ENCODE peak calls at places on chromosomes 4 and X, in seven cellular contexts. One of them, this sample, is unnamed.

GRCh38 chrX:149830192-149830873 is 48.6 kb downstream of the MAGEA9 start:
- DNase-seq in CD8-positive, alpha-beta memory T cell: peak; percentile 40
- DNase-seq in adipocyte: peak; percentile 60
- DNase-seq in psoas muscle: no peak
- DNase-seq in fibroblast of the aortic adventitia: peak; percentile 33
- DNase-seq in heart left ventricle: no peak
- DNase-seq in effector memory CD4-positive, alpha-beta T cell: peak; percentile 4
- DNase-seq in this sample: no peak

GRCh38 chrX:41478397-41478911 is 31.3 kb downstream of the NYX start:
- DNase-seq in fibroblast of the aortic adventitia: no peak
- DNase-seq in CD8-positive, alpha-beta memory T cell: no peak
- DNase-seq in effector memory CD4-positive, alpha-beta T cell: no peak
- DNase-seq in heart left ventricle: no peak
- DNase-seq in psoas muscle: no peak
- DNase-seq in adipocyte: no peak
- DNase-seq in this sample: no peak

GRCh38 chrX:40144576-40144975 is 46.8 kb upstream of the BCOR start:
- DNase-seq in effector memory CD4-positive, alpha-beta T cell: no peak
- DNase-seq in psoas muscle: no peak
- DNase-seq in heart left ventricle: no peak
- DNase-seq in adipocyte: no peak
- DNase-seq in CD8-positive, alpha-beta memory T cell: no peak
- DNase-seq in fibroblast of the aortic adventitia: no peak
- DNase-seq in this sample: no peak

GRCh38 chrX:9955506-9955905 is 11.7 kb upstream of the CLDN34 start:
- DNase-seq in psoas muscle: no peak
- DNase-seq in CD8-positive, alpha-beta memory T cell: no peak
- DNase-seq in heart left ventricle: no peak
- DNase-seq in fibroblast of the aortic adventitia: peak; percentile 47
- DNase-seq in effector memory CD4-positive, alpha-beta T cell: no peak
- DNase-seq in adipocyte: peak; percentile 70
- DNase-seq in this sample: no peak

GRCh38 chr4:38185406-38185805 is 225.2 kb downstream of the PTTG2 start:
- DNase-seq in CD8-positive, alpha-beta memory T cell: no peak
- DNase-seq in heart left ventricle: no peak
- DNase-seq in adipocyte: no peak
- DNase-seq in fibroblast of the aortic adventitia: no peak
- DNase-seq in psoas muscle: no peak
- DNase-seq in effector memory CD4-positive, alpha-beta T cell: no peak
- DNase-seq in this sample: no peak

GRCh38 chr4:110164251-110164650 is 34.2 kb downstream of the ELOVL6 start:
- DNase-seq in adipocyte: peak; percentile 45
- DNase-seq in fibroblast of the aortic adventitia: peak; percentile 40
- DNase-seq in psoas muscle: no peak
- DNase-seq in CD8-positive, alpha-beta memory T cell: no peak
- DNase-seq in heart left ventricle: no peak
- DNase-seq in effector memory CD4-positive, alpha-beta T cell: no peak
- DNase-seq in this sample: no peak

GRCh38 chrX:133983974-133984578 is 1.3 kb downstream of the GPC3 start:
- DNase-seq in effector memory CD4-positive, alpha-beta T cell: no peak
- DNase-seq in fibroblast of the aortic adventitia: no peak
- DNase-seq in CD8-positive, alpha-beta memory T cell: no peak
- DNase-seq in adipocyte: no peak
- DNase-seq in psoas muscle: no peak
- DNase-seq in heart left ventricle: no peak
- DNase-seq in this sample: no peak

GRCh38 chr4:182496392-182496791 is 253.2 kb downstream of the TENM3 start:
- DNase-seq in CD8-positive, alpha-beta memory T cell: no peak
- DNase-seq in heart left ventricle: no peak
- DNase-seq in effector memory CD4-positive, alpha-beta T cell: no peak
- DNase-seq in adipocyte: no peak
- DNase-seq in fibroblast of the aortic adventitia: no peak
- DNase-seq in psoas muscle: no peak
- DNase-seq in this sample: no peak

GRCh38 chr4:134708616-134709015 is 507.0 kb upstream of the PABPC4L start:
- DNase-seq in adipocyte: no peak
- DNase-seq in fibroblast of the aortic adventitia: no peak
- DNase-seq in CD8-positive, alpha-beta memory T cell: no peak
- DNase-seq in psoas muscle: no peak
- DNase-seq in heart left ventricle: no peak
- DNase-seq in effector memory CD4-positive, alpha-beta T cell: no peak
- DNase-seq in this sample: no peak

GRCh38 chr4:139247241-139247640 is 32.8 kb downstream of the MGARP start:
- DNase-seq in fibroblast of the aortic adventitia: peak; percentile 22
- DNase-seq in adipocyte: no peak
- DNase-seq in heart left ventricle: no peak
- DNase-seq in effector memory CD4-positive, alpha-beta T cell: no peak
- DNase-seq in psoas muscle: no peak
- DNase-seq in CD8-positive, alpha-beta memory T cell: no peak
- DNase-seq in this sample: no peak

GRCh38 chr4:15930314-15930713 is 8.2 kb downstream of the FGFBP1 start:
- DNase-seq in adipocyte: no peak
- DNase-seq in fibroblast of the aortic adventitia: peak; percentile 41
- DNase-seq in effector memory CD4-positive, alpha-beta T cell: no peak
- DNase-seq in CD8-positive, alpha-beta memory T cell: no peak
- DNase-seq in psoas muscle: peak; percentile 27
- DNase-seq in heart left ventricle: no peak
- DNase-seq in this sample: no peak

GRCh38 chrX:11429543-11430085 is 136.4 kb downstream of the AMELX start:
- DNase-seq in fibroblast of the aortic adventitia: no peak
- DNase-seq in effector memory CD4-positive, alpha-beta T cell: no peak
- DNase-seq in adipocyte: no peak
- DNase-seq in psoas muscle: no peak
- DNase-seq in CD8-positive, alpha-beta memory T cell: no peak
- DNase-seq in heart left ventricle: no peak
- DNase-seq in this sample: no peak

GRCh38 chr4:174611792-174612191 is 89.5 kb upstream of the HPGD start:
- DNase-seq in heart left ventricle: no peak
- DNase-seq in psoas muscle: no peak
- DNase-seq in fibroblast of the aortic adventitia: no peak
- DNase-seq in adipocyte: no peak
- DNase-seq in CD8-positive, alpha-beta memory T cell: no peak
- DNase-seq in effector memory CD4-positive, alpha-beta T cell: no peak
- DNase-seq in this sample: no peak

GRCh38 chr4:49044270-49044669 is 58.2 kb downstream of the CWH43 start:
- DNase-seq in heart left ventricle: no peak
- DNase-seq in effector memory CD4-positive, alpha-beta T cell: no peak
- DNase-seq in fibroblast of the aortic adventitia: no peak
- DNase-seq in CD8-positive, alpha-beta memory T cell: no peak
- DNase-seq in adipocyte: no peak
- DNase-seq in psoas muscle: no peak
- DNase-seq in this sample: no peak

GRCh38 chr4:1012031-1012739 is 759 bp downstream of the FGFRL1 start:
- DNase-seq in psoas muscle: peak; percentile 44
- DNase-seq in effector memory CD4-positive, alpha-beta T cell: peak; percentile 20
- DNase-seq in fibroblast of the aortic adventitia: no peak
- DNase-seq in CD8-positive, alpha-beta memory T cell: peak; percentile 33
- DNase-seq in adipocyte: peak; percentile 63
- DNase-seq in heart left ventricle: no peak
- DNase-seq in this sample: peak; percentile 67

GRCh38 chrX:12974217-12974796 is 603 bp upstream of the TMSB4X start:
- DNase-seq in CD8-positive, alpha-beta memory T cell: no peak
- DNase-seq in heart left ventricle: peak; percentile 81
- DNase-seq in adipocyte: peak; percentile 80
- DNase-seq in fibroblast of the aortic adventitia: peak; percentile 83
- DNase-seq in effector memory CD4-positive, alpha-beta T cell: no peak
- DNase-seq in psoas muscle: peak; percentile 66
- DNase-seq in this sample: peak; percentile 74

GRCh38 chrX:31445542-31445941 is 373.7 kb upstream of the FTHL17 start:
- DNase-seq in effector memory CD4-positive, alpha-beta T cell: no peak
- DNase-seq in CD8-positive, alpha-beta memory T cell: no peak
- DNase-seq in adipocyte: no peak
- DNase-seq in fibroblast of the aortic adventitia: no peak
- DNase-seq in psoas muscle: no peak
- DNase-seq in heart left ventricle: no peak
- DNase-seq in this sample: no peak

GRCh38 chr4:145609494-145610427 is 9.4 kb upstream of the MMAA start:
- DNase-seq in psoas muscle: peak; percentile 24
- DNase-seq in fibroblast of the aortic adventitia: peak; percentile 87
- DNase-seq in adipocyte: peak; percentile 89
- DNase-seq in heart left ventricle: no peak
- DNase-seq in CD8-positive, alpha-beta memory T cell: peak; percentile 24
- DNase-seq in effector memory CD4-positive, alpha-beta T cell: peak; percentile 10
- DNase-seq in this sample: peak; percentile 69

GRCh38 chr4:105135746-105136145 is 10.9 kb upstream of the TET2 start:
- DNase-seq in fibroblast of the aortic adventitia: peak; percentile 43
- DNase-seq in adipocyte: no peak
- DNase-seq in psoas muscle: no peak
- DNase-seq in heart left ventricle: no peak
- DNase-seq in CD8-positive, alpha-beta memory T cell: no peak
- DNase-seq in effector memory CD4-positive, alpha-beta T cell: no peak
- DNase-seq in this sample: no peak

GRCh38 chrX:119684916-119685224 is 8.1 kb downstream of the SEPTIN6 start:
- DNase-seq in psoas muscle: no peak
- DNase-seq in effector memory CD4-positive, alpha-beta T cell: no peak
- DNase-seq in CD8-positive, alpha-beta memory T cell: no peak
- DNase-seq in adipocyte: peak; percentile 19
- DNase-seq in fibroblast of the aortic adventitia: no peak
- DNase-seq in heart left ventricle: no peak
- DNase-seq in this sample: no peak

GRCh38 chrX:119686087-119686639 is 6.8 kb downstream of the SEPTIN6 start:
- DNase-seq in effector memory CD4-positive, alpha-beta T cell: no peak
- DNase-seq in fibroblast of the aortic adventitia: peak; percentile 65
- DNase-seq in CD8-positive, alpha-beta memory T cell: peak; percentile 50
- DNase-seq in adipocyte: peak; percentile 50
- DNase-seq in psoas muscle: peak; percentile 18
- DNase-seq in heart left ventricle: no peak
- DNase-seq in this sample: peak; percentile 41

GRCh38 chrX:119685225-119686066 is 7.5 kb downstream of the SEPTIN6 start:
- DNase-seq in heart left ventricle: no peak
- DNase-seq in psoas muscle: no peak
- DNase-seq in CD8-positive, alpha-beta memory T cell: peak; percentile 65
- DNase-seq in fibroblast of the aortic adventitia: no peak
- DNase-seq in adipocyte: peak; percentile 34
- DNase-seq in effector memory CD4-positive, alpha-beta T cell: no peak
- DNase-seq in this sample: no peak

GRCh38 chrX:119688856-119689455 is 4.0 kb downstream of the SEPTIN6 start:
- DNase-seq in effector memory CD4-positive, alpha-beta T cell: no peak
- DNase-seq in heart left ventricle: no peak
- DNase-seq in CD8-positive, alpha-beta memory T cell: peak; percentile 71
- DNase-seq in adipocyte: no peak
- DNase-seq in fibroblast of the aortic adventitia: no peak
- DNase-seq in psoas muscle: no peak
- DNase-seq in this sample: no peak

DNA sequence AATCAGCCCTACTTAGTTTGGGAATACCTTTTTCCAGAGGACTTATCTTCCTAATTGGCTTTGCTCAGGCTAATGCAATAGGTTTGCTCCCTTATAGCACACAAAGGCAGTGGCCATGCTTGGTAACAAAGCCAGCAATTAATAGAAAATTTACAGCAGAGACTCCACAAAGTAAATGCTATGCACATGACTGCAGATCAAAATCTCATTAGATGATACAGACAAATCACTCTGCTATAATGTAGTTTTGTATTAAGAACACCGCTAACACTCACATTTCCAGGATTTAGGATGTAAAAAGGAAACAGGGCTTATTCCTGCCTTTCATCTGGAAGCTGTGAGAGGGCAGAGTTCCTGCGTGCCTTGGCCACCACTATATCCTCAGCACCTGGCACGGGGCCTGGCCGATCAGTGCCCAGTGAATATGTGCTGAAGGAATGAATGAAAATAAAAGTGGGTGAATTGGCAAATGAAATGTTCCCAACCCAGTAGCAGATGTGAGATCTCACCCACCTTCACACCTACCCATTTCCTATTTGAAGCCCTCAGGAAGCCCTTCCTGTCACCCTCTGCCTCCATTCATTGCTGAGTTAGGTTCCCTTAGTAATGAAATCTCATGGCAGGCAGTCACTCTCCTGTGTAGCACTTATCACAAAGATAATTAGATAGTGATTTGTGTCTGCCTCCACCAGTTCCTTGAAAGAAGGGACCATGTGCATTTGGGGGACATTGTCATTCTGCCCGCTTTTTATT is 5.1 kb downstream of the SEPTIN6 start:
- DNase-seq in effector memory CD4-positive, alpha-beta T cell: no peak
- DNase-seq in heart left ventricle: no peak
- DNase-seq in CD8-positive, alpha-beta memory T cell: peak; percentile 54
- DNase-seq in adipocyte: no peak
- DNase-seq in psoas muscle: no peak
- DNase-seq in fibroblast of the aortic adventitia: no peak
- DNase-seq in this sample: no peak
- H3K4me3 ChIP-seq in effector memory CD4-positive, alpha-beta T cell: peak overlapping the region; percentile 17
- H3K4me3 ChIP-seq in heart left ventricle: no peak overlapping the region
- H3K4me3 ChIP-seq in CD8-positive, alpha-beta memory T cell: peak overlapping the region; percentile 41
- H3K4me3 ChIP-seq in adipocyte: no peak overlapping the region
- H3K4me3 ChIP-seq in psoas muscle: no peak overlapping the region
- H3K4me3 ChIP-seq in fibroblast of the aortic adventitia: no peak overlapping the region
- H3K4me3 ChIP-seq in this sample: no peak overlapping the region

DNA sequence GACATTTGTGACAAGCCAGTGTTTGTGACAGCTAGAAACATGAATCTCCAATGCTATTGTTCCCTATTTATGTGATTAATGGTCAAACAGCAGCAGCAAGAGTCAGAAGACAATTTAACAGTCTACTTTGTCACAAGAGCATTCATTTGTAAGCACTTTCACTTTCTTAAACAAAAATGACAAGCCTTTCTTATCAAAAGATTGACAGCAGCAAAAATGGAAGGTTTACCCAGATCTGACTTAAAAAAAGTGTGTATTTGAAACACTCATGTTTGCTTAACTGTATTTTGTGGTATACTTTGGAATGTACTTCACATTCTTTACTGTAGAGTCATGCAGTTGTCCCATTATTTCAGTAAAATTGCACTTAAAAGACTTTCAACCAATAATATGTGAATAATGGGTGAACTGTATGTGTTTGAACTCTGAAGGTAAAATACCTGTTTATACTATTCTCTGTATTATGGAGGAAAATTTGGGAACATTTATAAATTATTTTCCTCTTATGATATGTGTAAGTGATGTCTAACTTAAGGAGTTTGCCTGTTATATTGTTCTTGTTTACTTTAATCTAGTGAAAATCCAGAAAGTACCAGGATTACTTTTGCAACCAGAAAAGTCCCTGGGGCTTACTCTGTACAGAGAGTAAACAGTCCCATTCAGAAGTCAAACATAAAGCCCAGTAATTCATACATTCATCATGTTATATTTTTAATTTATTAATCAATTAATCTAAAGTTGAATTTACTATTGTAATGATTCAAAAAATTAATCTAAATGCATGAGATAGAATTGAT is 314.9 kb upstream of the TRAM1L1 start:
- DNase-seq in adipocyte: peak; percentile 68
- DNase-seq in heart left ventricle: no peak
- DNase-seq in fibroblast of the aortic adventitia: peak; percentile 14
- DNase-seq in CD8-positive, alpha-beta memory T cell: no peak
- DNase-seq in psoas muscle: no peak
- DNase-seq in effector memory CD4-positive, alpha-beta T cell: no peak
- DNase-seq in this sample: no peak
- H3K4me3 ChIP-seq in adipocyte: peak overlapping the region; percentile 73
- H3K4me3 ChIP-seq in heart left ventricle: no peak overlapping the region
- H3K4me3 ChIP-seq in fibroblast of the aortic adventitia: no peak overlapping the region
- H3K4me3 ChIP-seq in CD8-positive, alpha-beta memory T cell: no peak overlapping the region
- H3K4me3 ChIP-seq in psoas muscle: no peak overlapping the region
- H3K4me3 ChIP-seq in effector memory CD4-positive, alpha-beta T cell: no peak overlapping the region
- H3K4me3 ChIP-seq in this sample: no peak overlapping the region

GRCh38 chr4:151193414-151193813 is 83.5 kb upstream of the PRSS48 start:
- DNase-seq in psoas muscle: no peak
- DNase-seq in adipocyte: no peak
- DNase-seq in effector memory CD4-positive, alpha-beta T cell: no peak
- DNase-seq in CD8-positive, alpha-beta memory T cell: no peak
- DNase-seq in fibroblast of the aortic adventitia: no peak
- DNase-seq in heart left ventricle: no peak
- DNase-seq in this sample: no peak
- H3K4me3 ChIP-seq in psoas muscle: no peak overlapping the region
- H3K4me3 ChIP-seq in adipocyte: no peak overlapping the region
- H3K4me3 ChIP-seq in effector memory CD4-positive, alpha-beta T cell: no peak overlapping the region
- H3K4me3 ChIP-seq in CD8-positive, alpha-beta memory T cell: no peak overlapping the region
- H3K4me3 ChIP-seq in fibroblast of the aortic adventitia: no peak overlapping the region
- H3K4me3 ChIP-seq in heart left ventricle: no peak overlapping the region
- H3K4me3 ChIP-seq in this sample: no peak overlapping the region

GRCh38 chr4:132818091-132818490 is 331.0 kb upstream of the PCDH10 start:
- DNase-seq in heart left ventricle: no peak
- DNase-seq in psoas muscle: no peak
- DNase-seq in effector memory CD4-positive, alpha-beta T cell: no peak
- DNase-seq in CD8-positive, alpha-beta memory T cell: no peak
- DNase-seq in adipocyte: no peak
- DNase-seq in fibroblast of the aortic adventitia: no peak
- DNase-seq in this sample: no peak
- H3K4me3 ChIP-seq in heart left ventricle: no peak overlapping the region
- H3K4me3 ChIP-seq in psoas muscle: no peak overlapping the region
- H3K4me3 ChIP-seq in effector memory CD4-positive, alpha-beta T cell: no peak overlapping the region
- H3K4me3 ChIP-seq in CD8-positive, alpha-beta memory T cell: no peak overlapping the region
- H3K4me3 ChIP-seq in adipocyte: no peak overlapping the region
- H3K4me3 ChIP-seq in fibroblast of the aortic adventitia: no peak overlapping the region
- H3K4me3 ChIP-seq in this sample: no peak overlapping the region